ENCODE peak calls at places on chromosomes 4 and X, in seven cellular contexts. Y, W, P, L, G, F and A are unnamed samples.

GRCh38 chrX:82648062-82648461 is 860.0 kb upstream of the POU3F4 start:
- DNase-seq in G (peak; percentile 43), L (no peak), F (no peak), P (no peak), W (no peak), Y (no peak), A (no peak)

GRCh38 chrX:34956915-34957314 is 14.3 kb downstream of the FAM47B start:
- DNase-seq in P (peak; percentile 50), Y (no peak), G (peak; percentile 67), F (no peak), W (no peak), L (no peak), A (no peak)

GRCh38 chrX:153688071-153688470 is 345 bp downstream of the SLC6A8 start:
- DNase-seq in P (no peak), F (no peak), Y (no peak), W (no peak), G (no peak), L (no peak), A (no peak)

GRCh38 chrX:140507982-140508305 is 3.1 kb upstream of the SOX3 start:
- DNase-seq in P (no peak), F (peak; percentile 90), L (no peak), W (peak; percentile 92), G (peak; percentile 68), Y (no peak), A (no peak)

GRCh38 chr4:7193040-7193958 is 961 bp downstream of the SORCS2 start:
- DNase-seq in L (no peak), G (peak; percentile 20), F (peak; percentile 52), P (no peak), Y (no peak), W (peak; percentile 73), A (no peak)

GRCh38 chr4:55321707-55322264 is 24.3 kb upstream of the SRD5A3 start:
- DNase-seq in P (peak; percentile 51), L (peak; percentile 88), W (peak; percentile 93), F (peak; percentile 96), Y (no peak), G (peak; percentile 98), A (peak; percentile 63)

GRCh38 chr4:176547005-176547404 is 227.2 kb downstream of the SPCS3 start:
- DNase-seq in G (no peak), P (peak; percentile 86), W (no peak), F (no peak), L (no peak), Y (no peak), A (no peak)

GRCh38 chr4:151553874-151554273 is 144.9 kb downstream of the FHIP1A start:
- DNase-seq in Y (no peak), F (peak; percentile 44), G (no peak), L (no peak), P (no peak), W (no peak), A (no peak)

GRCh38 chr4:162163892-162164759 is at the start of gene FSTL5:
- DNase-seq in Y (no peak), G (peak; percentile 53), F (peak; percentile 99), W (peak; percentile 95), P (peak; percentile 66), L (peak; percentile 5), A (peak; percentile 85)

DNA sequence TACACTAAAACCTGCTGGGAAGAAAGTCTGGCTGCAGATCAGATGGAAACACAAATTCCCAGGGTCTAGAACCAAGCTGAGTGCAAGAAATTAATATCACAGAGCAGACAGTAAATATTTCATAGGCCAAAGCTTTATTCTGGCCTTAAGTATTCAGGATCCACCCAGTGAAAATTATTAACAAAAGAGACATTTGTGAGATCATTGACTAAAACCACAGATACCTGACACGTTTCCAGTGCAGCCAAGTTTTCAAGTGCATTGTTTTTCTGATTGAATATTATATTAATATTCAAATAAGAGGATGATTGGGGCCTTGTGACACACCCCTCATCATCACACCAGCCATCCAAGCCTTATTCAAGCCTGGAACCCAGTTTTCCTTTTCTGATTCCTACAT is 10.3 kb downstream of the ELOVL6 start:
- DNase-seq in Y (no peak), L (no peak), F (no peak), G (no peak), W (no peak), P (no peak), A (no peak)
- TF ChIP-seq CTCF in Y (no peak), L (no peak), F (no peak), G (no peak), W (no peak), P (no peak), A (no peak)

GRCh38 chrX:2629316-2630168 is 61.6 kb upstream of the CD99 start:
- DNase-seq in F (no peak), G (no peak), W (no peak), P (no peak), L (no peak), Y (no peak), A (no peak)
- H3K27ac ChIP-seq in F (no peak overlapping the region), G (no peak overlapping the region), W (no peak overlapping the region), P (no peak overlapping the region), L (peak overlapping the region; percentile 23), Y (peak overlapping the region; percentile 27), A (peak overlapping the region; percentile 76)

GRCh38 chr4:706834-707598 is 1.4 kb downstream of the PCGF3 start:
- DNase-seq in F (no peak), L (no peak), P (no peak), Y (no peak), G (no peak), W (no peak), A (no peak)
- H3K4me3 ChIP-seq in F (peak overlapping the region; percentile 91), L (peak overlapping the region; percentile 88), P (peak overlapping the region; percentile 90), Y (no peak overlapping the region), G (peak overlapping the region; percentile 58), W (peak overlapping the region; percentile 89), A (no peak overlapping the region)

GRCh38 chr4:168864831-168865541 is 145.1 kb downstream of the CBR4 start:
- DNase-seq in W (no peak), P (peak; percentile 81), Y (no peak), F (peak; percentile 70), L (no peak), G (peak; percentile 35), A (no peak)
- TF ChIP-seq CTCF in W (peak; percentile 23), P (peak; percentile 45), Y (no peak), F (peak; percentile 66), L (peak; percentile 18), G (peak; percentile 41), A (no peak)

DNA sequence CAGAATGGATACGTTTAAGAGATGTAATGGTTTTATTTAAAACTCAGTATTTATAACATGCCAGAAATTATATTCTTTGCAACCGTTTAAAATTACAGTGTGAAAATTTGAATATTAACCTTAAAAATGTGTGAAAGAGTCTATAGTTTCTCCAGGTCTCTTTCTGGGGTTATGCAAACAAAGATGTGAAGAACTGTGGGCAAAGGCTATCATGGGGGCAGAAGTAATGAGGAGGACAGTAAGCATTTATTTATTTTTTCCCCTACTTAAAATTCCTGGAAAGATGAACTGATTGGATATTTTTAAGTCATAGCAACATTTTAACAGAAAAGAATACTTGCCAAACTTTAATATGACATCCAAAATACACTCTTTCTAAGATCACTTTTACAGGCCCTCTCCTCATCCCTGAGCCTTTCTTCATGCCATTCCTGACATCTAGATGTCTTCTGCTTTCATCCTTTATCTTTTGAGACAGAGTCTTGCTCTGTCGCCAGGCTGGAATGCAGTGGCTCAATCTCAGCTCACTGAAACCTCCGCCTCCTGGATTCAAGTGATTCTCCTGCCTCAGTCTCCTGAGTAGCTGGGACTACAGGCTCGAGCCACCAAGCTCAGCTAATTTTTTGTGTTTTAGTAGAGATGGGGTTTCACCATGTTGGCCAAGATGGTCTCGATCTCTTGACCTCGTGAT is 46.1 kb downstream of the TMEM131L start:
- DNase-seq in W (no peak), Y (no peak), F (no peak), G (no peak), P (no peak), L (no peak), A (no peak)
- H3K27ac ChIP-seq in W (no peak overlapping the region), Y (no peak overlapping the region), F (no peak overlapping the region), G (no peak overlapping the region), P (peak overlapping the region; percentile 86), L (no peak overlapping the region), A (no peak overlapping the region)